ENCODE peak calls at places on chromosomes 3 and 15, in five cellular contexts. P is CD8-positive, alpha-beta memory T cell; F is aorta; M is lower lobe of right lung; J is tibial nerve. D is an unnamed sample.

GRCh38 chr3:181292984-181293383 is 303.4 kb upstream of the DNAJC19 start:
- DNase-seq in P (no peak), F (no peak), M (no peak), J (no peak), D (no peak)

GRCh38 chr15:86654501-86654900 is 574.8 kb downstream of the AGBL1 start:
- DNase-seq in P (no peak), F (no peak), M (no peak), J (no peak), D (no peak)

GRCh38 chr15:67521770-67522568 is 1.0 kb downstream of the C15orf61 start:
- DNase-seq in P (no peak), F (no peak), M (no peak), J (no peak), D (no peak)

GRCh38 chr3:177772908-177773557 is 575.8 kb upstream of the TBL1XR1 start:
- DNase-seq in P (no peak), F (no peak), M (no peak), J (no peak), D (no peak)

GRCh38 chr3:15623535-15624450 is 22.2 kb downstream of the BTD start:
- DNase-seq in P (peak), F (no peak), M (no peak), J (no peak), D (no peak)

GRCh38 chr3:73614385-73614784 is 10.4 kb downstream of the PDZRN3 start:
- DNase-seq in P (no peak), F (no peak), M (no peak), J (no peak), D (no peak)

GRCh38 chr15:34795267-34796081 is at the start of gene ACTC1:
- DNase-seq in P (no peak), F (peak), M (no peak), J (no peak), D (no peak)

GRCh38 chr15:76333720-76334437 is 2.7 kb upstream of the ISL2 start:
- DNase-seq in P (no peak), F (no peak), M (no peak), J (no peak), D (no peak)

GRCh38 chr3:153089620-153090019 is 72.4 kb upstream of the RAP2B start:
- DNase-seq in P (no peak), F (no peak), M (no peak), J (no peak), D (no peak)

GRCh38 chr3:161274691-161275298 is 53.7 kb downstream of the NMD3 start:
- DNase-seq in P (peak), F (no peak), M (no peak), J (no peak), D (peak)

GRCh38 chr3:130901463-130902204 is 7.8 kb downstream of the ATP2C1 start:
- DNase-seq in P (no peak), F (no peak), M (no peak), J (no peak), D (no peak)

GRCh38 chr3:41579861-41580260 is 380.6 kb downstream of the CTNNB1 start:
- DNase-seq in P (no peak), F (no peak), M (no peak), J (no peak), D (no peak)

GRCh38 chr3:186849392-186849975 is 7.0 kb downstream of the ADIPOQ start:
- DNase-seq in P (peak), F (no peak), M (no peak), J (no peak), D (peak)

GRCh38 chr3:183116051-183116614 is 16.8 kb upstream of the MCCC1 start:
- DNase-seq in P (peak), F (no peak), M (no peak), J (no peak), D (peak)

GRCh38 chr3:127496256-127496655 is 94.3 kb downstream of the TPRA1 start:
- DNase-seq in P (no peak), F (no peak), M (no peak), J (no peak), D (no peak)

GRCh38 chr15:84915011-84915958 is 30.8 kb downstream of the SLC28A1 start:
- DNase-seq in P (no peak), F (peak), M (peak), J (peak), D (peak)

GRCh38 chr3:24060055-24060454 is 115.0 kb downstream of the NR1D2 start:
- DNase-seq in P (no peak), F (peak), M (peak), J (no peak), D (no peak)

GRCh38 chr3:138479355-138479964 is 45.0 kb downstream of the ESYT3 start:
- DNase-seq in P (no peak), F (no peak), M (peak), J (no peak), D (peak)

GRCh38 chr15:57251941-57252340 is 124.4 kb upstream of the CGNL1 start:
- DNase-seq in P (no peak), F (no peak), M (no peak), J (no peak), D (no peak)

GRCh38 chr15:26890988-26891387 is 24.1 kb downstream of the GABRA5 start:
- DNase-seq in P (no peak), F (no peak), M (no peak), J (no peak), D (no peak)

GRCh38 chr15:74783072-74783807 is 1.4 kb downstream of the CSK start:
- DNase-seq in P (no peak), F (no peak), M (no peak), J (no peak), D (no peak)

GRCh38 chr3:89113887-89114840 is 6.7 kb downstream of the EPHA3 start:
- DNase-seq in P (no peak), F (peak), M (peak), J (peak), D (peak)

GRCh38 chr15:36550650-36551049 is 28.8 kb upstream of the CDIN1 start:
- DNase-seq in P (no peak), F (no peak), M (no peak), J (no peak), D (no peak)

GRCh38 chr3:154228561-154229216 is 95.6 kb downstream of the DHX36 start:
- DNase-seq in P (no peak), F (no peak), M (no peak), J (no peak), D (no peak)

GRCh38 chr15:76575177-76576078 is 238.9 kb downstream of the ISL2 start:
- DNase-seq in P (no peak), F (no peak), M (no peak), J (no peak), D (no peak)

GRCh38 chr3:38017445-38018295 is 11.8 kb downstream of the PLCD1 start:
- DNase-seq in P (no peak), F (peak), M (no peak), J (peak), D (no peak)

GRCh38 chr3:39101022-39101689 is 6.3 kb downstream of the GORASP1 start:
- DNase-seq in P (peak), F (no peak), M (no peak), J (no peak), D (peak)

GRCh38 chr3:186359078-186359477 is 3.0 kb downstream of the DGKG start:
- DNase-seq in P (no peak), F (no peak), M (no peak), J (no peak), D (no peak)

GRCh38 chr15:36156855-36157521 is 422.4 kb upstream of the CDIN1 start:
- DNase-seq in P (no peak), F (peak), M (no peak), J (no peak), D (no peak)

GRCh38 chr15:85706779-85707518 is 87.8 kb downstream of the KLHL25 start:
- DNase-seq in P (peak), F (no peak), M (no peak), J (no peak), D (peak)

GRCh38 chr3:54882114-54882833 is 45.6 kb downstream of the LRTM1 start:
- DNase-seq in P (no peak), F (no peak), M (no peak), J (no peak), D (no peak)

GRCh38 chr3:180934638-180935037 is 22.2 kb downstream of the FXR1 start:
- DNase-seq in P (no peak), F (no peak), M (no peak), J (no peak), D (no peak)

GRCh38 chr15:88891540-88892254 is 3.6 kb downstream of the HAPLN3 start:
- DNase-seq in P (no peak), F (no peak), M (no peak), J (no peak), D (no peak)

GRCh38 chr15:88897142-88897455 is 1.8 kb upstream of the HAPLN3 start:
- DNase-seq in P (no peak), F (no peak), M (no peak), J (no peak), D (no peak)

GRCh38 chr15:88894819-88895767 is at the start of gene HAPLN3:
- DNase-seq in P (peak), F (peak), M (no peak), J (no peak), D (peak)

GRCh38 chr15:88896339-88897033 is 1.1 kb upstream of the HAPLN3 start:
- DNase-seq in P (no peak), F (no peak), M (no peak), J (no peak), D (no peak)

DNA sequence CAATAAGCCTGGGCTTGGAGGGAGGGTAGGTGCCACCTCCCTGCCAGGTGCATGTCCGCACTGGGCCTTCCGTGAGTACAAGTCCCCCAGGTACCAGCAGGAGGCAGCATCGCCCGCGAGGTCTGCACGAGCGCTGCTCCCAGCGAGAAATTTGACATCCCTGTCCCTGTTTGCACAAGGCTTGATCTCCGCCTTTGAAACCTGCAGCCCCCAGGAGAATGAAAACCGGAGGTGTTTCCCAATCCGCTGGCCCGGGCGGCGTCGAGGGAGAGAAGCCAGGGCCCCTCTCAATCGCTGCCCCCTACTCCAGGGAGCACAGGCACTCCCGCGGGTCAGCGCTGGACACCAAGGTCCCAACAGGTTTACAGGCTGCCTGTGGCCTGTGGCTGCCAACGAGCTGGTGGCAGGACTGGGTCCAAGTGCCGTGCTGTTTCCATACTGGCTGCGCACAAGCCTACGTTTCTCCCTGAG is 961 bp downstream of the HAPLN3 start:
- DNase-seq in P (peak), F (peak), M (peak), J (no peak), D (peak)
- H3K4me3 ChIP-seq in P (peak), F (peak), M (peak), J (peak), D (no peak)

GRCh38 chr15:69857246-69857645 is 240.5 kb downstream of the TLE3 start:
- DNase-seq in P (no peak), F (no peak), M (no peak), J (no peak), D (no peak)
- H3K4me3 ChIP-seq in P (no peak), F (no peak), M (no peak), J (no peak), D (no peak)

GRCh38 chr3:53164911-53165310 is 3.9 kb downstream of the PRKCD start:
- DNase-seq in P (no peak), F (no peak), M (no peak), J (no peak), D (no peak)

GRCh38 chr3:53166206-53166605 is 5.2 kb downstream of the PRKCD start:
- DNase-seq in P (no peak), F (no peak), M (no peak), J (no peak), D (no peak)

GRCh38 chr3:53167418-53168174 is 6.6 kb downstream of the PRKCD start:
- DNase-seq in P (no peak), F (no peak), M (no peak), J (no peak), D (no peak)

GRCh38 chr3:53168175-53168923 is 7.3 kb downstream of the PRKCD start:
- DNase-seq in P (no peak), F (peak), M (peak), J (no peak), D (no peak)

DNA sequence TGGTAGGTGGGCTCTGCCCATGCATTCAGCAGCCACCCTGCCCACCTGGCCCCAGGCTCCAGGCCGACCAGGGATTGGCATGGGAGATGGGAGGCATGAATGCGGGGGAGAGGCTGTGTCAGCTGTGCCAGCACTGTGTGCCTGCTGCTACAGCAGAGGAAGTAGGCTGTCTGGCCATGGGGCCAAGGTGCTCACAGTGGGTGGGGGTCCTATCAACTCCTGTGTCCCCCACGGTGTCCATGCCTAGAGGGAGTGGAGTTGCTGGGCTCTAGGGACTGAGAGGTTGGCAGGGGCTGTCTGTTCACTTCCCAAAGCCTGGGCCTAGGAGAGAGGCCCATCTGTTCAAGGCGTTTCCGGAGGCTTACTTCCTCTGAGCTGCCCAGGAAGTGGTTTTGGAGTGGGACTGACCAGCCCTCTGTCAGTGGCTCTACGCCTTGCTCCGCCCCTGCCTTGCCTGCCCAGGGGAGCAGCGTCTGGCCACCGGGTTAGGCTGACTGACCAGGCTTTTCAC is 5.8 kb downstream of the PRKCD start:
- DNase-seq in P (no peak), F (peak), M (peak), J (peak), D (no peak)
- H3K4me3 ChIP-seq in P (no peak), F (no peak), M (peak), J (no peak), D (no peak)

GRCh38 chr15:79430901-79431635 is 1.1 kb upstream of the MINAR1 start:
- DNase-seq in P (no peak), F (no peak), M (no peak), J (no peak), D (no peak)

GRCh38 chr15:79432345-79433311 is 492 bp downstream of the MINAR1 start:
- DNase-seq in P (no peak), F (no peak), M (no peak), J (no peak), D (no peak)

GRCh38 chr15:79433610-79434009 is 1.5 kb downstream of the MINAR1 start:
- DNase-seq in P (no peak), F (no peak), M (no peak), J (no peak), D (no peak)

GRCh38 chr15:79434361-79434760 is 2.2 kb downstream of the MINAR1 start:
- DNase-seq in P (no peak), F (no peak), M (no peak), J (no peak), D (no peak)

DNA sequence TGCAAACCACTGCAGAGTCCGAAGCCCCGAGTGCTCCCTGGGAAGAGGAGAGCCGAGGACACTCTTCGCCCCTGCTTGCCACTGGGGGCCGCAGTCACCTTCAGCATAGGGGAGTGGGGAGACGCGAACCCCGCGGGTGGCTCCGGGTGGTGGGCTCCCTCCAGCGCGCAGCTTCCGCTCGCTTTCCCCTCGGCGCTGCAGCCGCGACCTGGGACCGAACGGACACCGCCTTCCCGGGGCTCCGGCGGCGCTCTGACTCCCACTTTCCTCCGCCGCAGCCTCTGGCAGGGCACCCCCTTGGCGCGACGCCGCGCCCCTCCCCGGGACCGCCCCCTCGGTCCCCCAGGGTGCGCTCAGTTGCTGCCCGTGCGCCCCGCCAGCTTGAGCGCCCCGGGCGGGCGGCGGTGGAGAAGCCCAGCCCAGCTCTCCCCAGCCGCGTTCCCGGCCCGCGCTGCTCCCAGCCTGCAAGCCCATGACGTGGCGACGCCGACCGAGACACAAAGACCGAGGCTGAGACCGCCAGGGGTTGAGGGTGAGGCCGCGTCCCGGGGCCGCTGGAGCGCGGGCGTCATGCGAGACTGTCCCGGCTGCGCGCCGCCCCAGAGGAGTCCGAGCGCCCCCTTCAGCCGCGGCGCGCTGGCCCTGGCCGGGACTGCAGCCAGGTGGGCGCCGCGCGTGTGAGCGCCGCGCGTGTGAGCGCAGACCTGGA is at the start of gene MINAR1:
- DNase-seq in P (no peak), F (peak), M (no peak), J (no peak), D (no peak)
- H3K4me3 ChIP-seq in P (no peak), F (peak), M (peak), J (peak), D (no peak)

GRCh38 chr3:52535411-52536111 is 844 bp upstream of the UQCC5 start:
- DNase-seq in P (no peak), F (no peak), M (no peak), J (no peak), D (no peak)
- H3K4me3 ChIP-seq in P (peak), F (no peak), M (peak), J (no peak), D (peak)

GRCh38 chr15:68983821-68984517 is 30.5 kb upstream of the NOX5 start:
- DNase-seq in P (no peak), F (no peak), M (no peak), J (no peak), D (no peak)

GRCh38 chr15:68980786-68981185 is 33.7 kb upstream of the NOX5 start:
- DNase-seq in P (no peak), F (no peak), M (no peak), J (no peak), D (no peak)

GRCh38 chr15:68984589-68984988 is 29.9 kb upstream of the NOX5 start:
- DNase-seq in P (no peak), F (no peak), M (no peak), J (no peak), D (no peak)

GRCh38 chr15:68982976-68983550 is 31.4 kb upstream of the NOX5 start:
- DNase-seq in P (no peak), F (no peak), M (no peak), J (no peak), D (no peak)

GRCh38 chr15:68982002-68982401 is 32.5 kb upstream of the NOX5 start:
- DNase-seq in P (no peak), F (no peak), M (no peak), J (no peak), D (no peak)
- H3K4me3 ChIP-seq in P (no peak), F (no peak), M (no peak), J (no peak), D (no peak)

GRCh38 chr3:98457543-98457942 is 5.5 kb upstream of the OR5K1 start:
- DNase-seq in P (no peak), F (no peak), M (no peak), J (no peak), D (no peak)

GRCh38 chr3:98462901-98463300 is at the start of gene OR5K1:
- DNase-seq in P (no peak), F (no peak), M (no peak), J (no peak), D (no peak)

GRCh38 chr3:98454929-98455328 is 8.1 kb upstream of the OR5K1 start:
- DNase-seq in P (no peak), F (no peak), M (no peak), J (no peak), D (no peak)

DNA sequence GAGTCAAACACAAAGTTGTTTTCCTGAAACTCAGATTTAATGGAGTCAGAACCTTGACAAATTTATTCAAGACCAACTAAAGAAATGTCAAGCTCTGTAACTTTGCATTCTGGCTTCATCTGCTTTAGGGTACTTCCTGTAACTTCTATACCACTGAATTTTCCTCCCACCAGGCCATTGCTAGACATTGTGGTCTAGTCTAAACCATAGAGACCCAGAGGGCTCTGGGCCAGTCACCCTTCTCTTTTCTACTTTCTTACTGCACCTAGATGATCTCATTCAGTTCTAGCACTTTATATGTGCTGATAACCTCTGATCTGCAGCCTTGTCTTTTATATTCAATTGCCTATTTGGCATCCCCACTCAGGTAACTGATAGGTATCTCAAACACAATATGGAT is 2.8 kb upstream of the OR5K1 start:
- DNase-seq in P (no peak), F (no peak), M (no peak), J (no peak), D (no peak)
- H3K4me3 ChIP-seq in P (no peak), F (no peak), M (no peak), J (no peak), D (no peak)